ENCODE peak calls at places on chromosomes 11 and 22, in six cellular contexts. U is cardiac muscle cell; N is heart left ventricle; F is fibroblast of lung; W is GM12865; V is CD4-positive, alpha-beta T cell. E is an unnamed sample.

GRCh38 chr11:116421529-116422185 is 351.1 kb downstream of the BUD13 start:
- DNase-seq in U (no peak), V (no peak), W (peak; percentile 27), N (no peak), F (no peak), E (no peak)

GRCh38 chr11:18245396-18245795 is 3.1 kb downstream of the SAA2 start:
- DNase-seq in U (no peak), W (no peak), N (no peak), V (no peak), F (peak; percentile 15), E (no peak)

GRCh38 chr11:830295-831131 is 2.2 kb upstream of the CD151 start:
- DNase-seq in N (peak; percentile 85), F (peak; percentile 63), W (peak; percentile 66), V (peak; percentile 37), U (peak; percentile 90), E (peak; percentile 89)

GRCh38 chr11:45603930-45604682 is 61.3 kb downstream of the CHST1 start:
- DNase-seq in U (no peak), N (peak; percentile 57), F (no peak), W (no peak), V (no peak), E (no peak)

GRCh38 chr11:93740802-93741093 is 547 bp downstream of the TAF1D start:
- DNase-seq in U (peak; percentile 67), F (peak; percentile 57), W (peak; percentile 85), V (peak; percentile 46), N (peak; percentile 35), E (peak; percentile 40)

GRCh38 chr11:105000797-105001196 is 22.2 kb downstream of the CASP5 start:
- DNase-seq in F (no peak), N (no peak), U (no peak), V (peak; percentile 17), W (peak; percentile 57), E (peak; percentile 8)

GRCh38 chr11:26087095-26087935 is 244.6 kb upstream of the ANO3 start:
- DNase-seq in W (peak; percentile 75), N (no peak), F (no peak), U (no peak), V (no peak), E (peak; percentile 25)

GRCh38 chr22:50544078-50544745 is 1.5 kb upstream of the KLHDC7B start:
- DNase-seq in V (peak; percentile 62), N (peak; percentile 79), U (peak; percentile 84), W (peak; percentile 83), F (peak; percentile 55), E (peak; percentile 87)

GRCh38 chr11:59550842-59551650 is 39.7 kb downstream of the OR4D9 start:
- DNase-seq in U (peak; percentile 84), W (peak; percentile 93), F (peak; percentile 83), V (peak; percentile 78), N (peak; percentile 62), E (peak; percentile 39)

GRCh38 chr22:35407352-35407751 is 7.4 kb downstream of the MCM5 start:
- DNase-seq in V (no peak), N (no peak), F (no peak), U (no peak), W (no peak), E (no peak)

GRCh38 chr22:19476023-19476422 is 3.0 kb downstream of the UFD1 start:
- DNase-seq in N (no peak), W (no peak), U (no peak), V (no peak), F (no peak), E (no peak)

GRCh38 chr11:10444725-10445286 is 10.3 kb upstream of the AMPD3 start:
- DNase-seq in V (no peak), N (no peak), U (no peak), F (no peak), W (no peak), E (no peak)

GRCh38 chr11:32819187-32819586 is 10.5 kb upstream of the PRRG4 start:
- DNase-seq in N (no peak), V (no peak), F (no peak), W (no peak), U (no peak), E (no peak)

DNA sequence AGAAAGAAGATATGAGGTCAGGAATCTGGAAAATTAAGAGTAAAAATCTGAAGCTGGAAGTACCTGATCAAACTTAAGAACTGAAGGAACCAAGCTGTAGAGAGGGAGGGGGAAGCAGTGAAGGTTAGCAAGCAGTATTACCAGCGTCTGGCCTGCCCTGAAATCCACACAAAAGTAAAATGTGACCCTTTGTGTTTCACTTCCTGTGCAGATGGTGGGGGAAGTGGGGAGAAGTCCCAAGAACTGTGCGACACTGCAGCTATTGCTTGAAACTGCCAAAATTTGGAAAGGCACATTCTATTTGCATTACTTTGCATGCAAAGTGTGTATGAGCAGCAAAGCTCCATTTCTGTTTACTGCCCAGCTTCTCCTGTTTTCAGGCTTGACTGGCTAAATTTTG is 72.1 kb upstream of the BMAL1 start:
- DNase-seq in W (peak; percentile 66), U (no peak), V (no peak), N (no peak), F (no peak), E (no peak)
- TF ChIP-seq CTCF in W (no peak), U (no peak), V (no peak), N (no peak), F (no peak), E (no peak)

GRCh38 chr11:67406969-67407699 is 3.3 kb downstream of the TBC1D10C start:
- DNase-seq in V (no peak), W (no peak), U (no peak), F (no peak), N (no peak), E (no peak)
- TF ChIP-seq CTCF in V (no peak), W (no peak), U (no peak), F (no peak), N (no peak), E (no peak)

DNA sequence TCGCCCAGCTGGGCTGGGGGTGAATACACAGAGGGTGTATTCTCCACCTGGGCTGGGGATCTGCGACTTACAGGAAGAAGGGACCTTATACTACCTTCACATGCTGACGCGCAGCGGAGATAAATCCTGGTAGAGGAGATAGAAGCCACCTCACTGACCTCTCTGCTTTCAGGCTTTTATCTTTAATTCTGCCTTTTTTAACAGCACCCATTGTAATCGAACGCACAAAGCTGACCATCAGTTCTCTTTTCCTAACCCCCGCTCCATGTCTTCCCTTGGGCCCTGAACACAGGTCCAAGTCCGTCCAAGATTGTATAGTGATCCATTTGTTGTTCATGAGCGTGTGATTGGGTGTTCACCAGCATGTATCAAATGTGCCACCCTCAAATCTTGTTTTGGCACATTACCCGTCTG is 664 bp upstream of the LAMTOR1 start:
- DNase-seq in W (no peak), F (no peak), N (no peak), V (no peak), U (no peak), E (no peak)
- TF ChIP-seq CTCF in W (no peak), F (no peak), N (no peak), V (no peak), U (peak; percentile 9), E (no peak)

GRCh38 chr11:124746621-124747243 is 5.3 kb downstream of the VSIG2 start:
- DNase-seq in F (peak; percentile 58), U (peak; percentile 79), N (peak; percentile 76), W (peak; percentile 86), V (peak; percentile 75), E (peak; percentile 95)
- TF ChIP-seq CTCF in F (peak; percentile 54), U (peak; percentile 55), N (peak; percentile 17), W (peak; percentile 68), V (peak; percentile 67), E (peak; percentile 91)

GRCh38 chr11:114438303-114438702 is 964 bp upstream of the REXO2 start:
- DNase-seq in F (peak; percentile 47), N (no peak), W (no peak), V (no peak), U (no peak), E (no peak)

GRCh38 chr11:114441921-114442320 is 2.7 kb downstream of the REXO2 start:
- DNase-seq in F (no peak), W (no peak), U (no peak), N (no peak), V (no peak), E (no peak)

GRCh38 chr11:114440121-114440860 is 1.0 kb downstream of the REXO2 start:
- DNase-seq in N (no peak), W (no peak), F (peak; percentile 29), V (no peak), U (peak; percentile 20), E (no peak)

GRCh38 chr11:114440971-114441810 is 1.9 kb downstream of the REXO2 start:
- DNase-seq in F (no peak), U (no peak), W (no peak), V (no peak), N (no peak), E (no peak)

GRCh38 chr11:114439229-114440120 is at the start of gene REXO2:
- DNase-seq in F (peak; percentile 95), V (peak; percentile 93), W (peak; percentile 96), U (peak; percentile 96), N (peak; percentile 95), E (peak; percentile 92)
- TF ChIP-seq CTCF in F (peak; percentile 32), V (peak; percentile 16), W (peak; percentile 29), U (peak; percentile 29), N (peak; percentile 11), E (peak; percentile 20)

DNA sequence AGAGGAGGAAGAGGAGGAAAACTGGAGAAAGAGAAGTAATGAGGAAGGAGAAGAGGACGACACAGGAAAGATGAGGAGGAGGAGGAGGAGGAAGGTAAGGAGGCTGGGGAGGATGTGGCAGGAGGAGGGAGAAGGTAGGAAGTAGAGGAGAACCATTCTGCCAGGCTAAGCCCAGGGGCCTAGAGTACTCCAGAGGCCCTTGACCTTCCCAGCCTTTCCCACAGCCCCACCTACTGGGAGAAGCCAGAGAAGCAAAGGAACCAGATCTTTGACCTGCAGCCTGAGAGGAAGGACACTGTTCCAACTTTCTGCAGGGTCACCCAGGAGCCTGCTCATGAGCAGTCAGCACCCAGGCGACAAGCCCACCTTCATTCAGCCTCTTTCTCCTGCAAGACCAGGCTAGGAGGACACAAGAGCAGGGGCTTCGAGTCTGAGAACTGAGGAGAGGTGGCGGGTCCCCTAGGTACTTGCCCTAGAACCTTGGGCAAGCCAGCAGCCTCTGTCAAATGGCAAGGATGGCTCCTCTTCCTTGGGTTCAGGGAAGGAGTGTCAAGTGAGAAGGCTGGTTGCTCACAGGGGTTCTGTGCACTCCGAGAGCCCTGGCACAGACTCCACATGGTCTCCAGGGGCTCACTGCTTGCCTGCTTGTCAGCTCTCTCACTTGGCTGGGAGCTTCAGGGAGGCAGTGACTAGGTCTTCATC is 27.9 kb upstream of the OAF start:
- DNase-seq in N (peak; percentile 45), U (peak; percentile 74), F (no peak), W (no peak), V (no peak), E (no peak)
- TF ChIP-seq CTCF in N (peak; percentile 22), U (peak; percentile 50), F (peak; percentile 22), W (no peak), V (no peak), E (peak; percentile 27)

DNA sequence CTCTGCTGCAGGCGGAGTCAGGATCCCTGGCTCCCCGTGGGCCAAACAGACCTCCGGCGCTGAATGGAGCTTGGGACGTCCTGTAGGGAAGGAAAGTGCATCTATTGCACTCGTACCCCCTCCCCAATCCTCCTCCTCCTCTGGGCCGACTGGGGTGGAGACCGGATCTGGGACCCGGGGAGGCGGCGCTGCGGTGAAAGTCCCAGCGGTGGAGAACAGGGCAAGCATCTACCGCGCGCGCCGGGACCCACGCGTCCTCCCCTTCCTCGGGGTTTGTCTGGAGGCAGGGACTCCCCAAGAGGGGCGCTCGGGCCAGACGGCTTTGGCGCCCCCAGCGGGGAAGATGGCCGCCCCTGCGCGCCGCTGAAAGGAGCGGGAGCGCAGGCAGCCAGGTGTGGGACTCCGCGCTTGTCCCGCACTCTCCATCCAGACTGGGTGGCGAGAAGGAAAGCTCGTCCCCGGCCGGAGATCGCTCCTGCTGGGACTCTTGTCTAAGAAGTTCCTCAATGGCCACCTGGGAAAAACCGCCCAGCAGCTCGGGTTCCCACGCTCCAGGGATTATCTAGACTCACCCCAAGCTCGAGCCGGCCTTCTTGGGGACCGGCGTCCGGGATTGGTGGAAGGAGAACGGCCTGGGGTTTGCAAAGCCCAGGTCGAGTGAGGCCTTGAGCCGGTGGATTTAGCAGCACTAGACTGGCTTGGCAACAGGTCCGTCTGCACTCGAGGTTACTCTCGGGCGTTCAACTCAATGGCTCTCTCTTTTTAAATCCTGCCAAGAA is 718 bp downstream of the FADS2 start:
- DNase-seq in U (peak; percentile 68), V (peak; percentile 11), W (peak; percentile 74), F (peak; percentile 36), N (peak; percentile 56), E (peak; percentile 81)
- TF ChIP-seq CTCF in U (peak; percentile 58), V (peak; percentile 29), W (peak; percentile 58), F (peak; percentile 50), N (peak; percentile 33), E (peak; percentile 66)

E was measured in GM13977.